ENCODE peak calls at places on chromosome 9, in four cellular contexts. G is activated CD8-positive, alpha-beta memory T cell treated with anti-CD3 and anti-CD28 coated beads, Interleukin-2, amount 10 ng/mL, durations not matched to agents 7 days and 5 days; Z is aorta; O is heart left ventricle. M is an unnamed sample.

GRCh38 chr9:37963936-37964739 is 60.2 kb upstream of the SLC25A51 start:
- ATAC-seq in G (no peak), Z (peak), O (no peak), M (no peak)

GRCh38 chr9:136392538-136393449 is 7.2 kb downstream of the SNAPC4 start:
- ATAC-seq in G (no peak), Z (peak), O (no peak), M (no peak)

GRCh38 chr9:18014556-18014955 is 435.7 kb downstream of the SH3GL2 start:
- ATAC-seq in G (no peak), Z (no peak), O (no peak), M (no peak)

GRCh38 chr9:111909444-111909843 is 12.8 kb downstream of the UGCG start:
- ATAC-seq in G (no peak), Z (no peak), O (no peak), M (peak)

GRCh38 chr9:124593080-124594058 is 86.2 kb upstream of the NR5A1 start:
- ATAC-seq in G (no peak), Z (no peak), O (no peak), M (no peak)

GRCh38 chr9:97704327-97704677 is 7.2 kb upstream of the XPA start:
- ATAC-seq in G (no peak), Z (no peak), O (no peak), M (no peak)

GRCh38 chr9:115328228-115328627 is 210.3 kb upstream of the TNC start:
- ATAC-seq in G (no peak), Z (peak), O (no peak), M (no peak)

GRCh38 chr9:132020272-132020671 is 59.4 kb downstream of the MED27 start:
- ATAC-seq in G (no peak), Z (no peak), O (no peak), M (no peak)

GRCh38 chr9:137407590-137408300 is 15.2 kb downstream of the EXD3 start:
- ATAC-seq in G (no peak), Z (peak), O (no peak), M (no peak)

GRCh38 chr9:137314561-137315560 is 12.8 kb upstream of the NRARP start:
- ATAC-seq in G (no peak), Z (no peak), O (no peak), M (no peak)

GRCh38 chr9:68844623-68845612 is 139.9 kb downstream of the PIP5K1B start:
- ATAC-seq in G (no peak), Z (peak), O (no peak), M (no peak)

GRCh38 chr9:5920860-5921328 is 30.2 kb downstream of the MLANA start:
- ATAC-seq in G (peak), Z (no peak), O (no peak), M (peak)

GRCh38 chr9:132192728-132193127 is 30.9 kb downstream of the NTNG2 start:
- ATAC-seq in G (no peak), Z (no peak), O (no peak), M (no peak)

M was measured in activated T-helper 17 cell treated with anti-CD3 and anti-CD28 coated beads, Interleukin-2, amount 50 U/mL, for 72 hours.